ENCODE peak calls at places on chromosomes 4 and X, in eight cellular contexts. One of them, this sample, is unnamed. For H3K27me3, the result is how much of the 10 kb centered on the place peaks cover.

GRCh38 chr4:171880136-171880535 is 66.9 kb downstream of the GALNTL6 start:
- DNase-seq in H9: no peak
- DNase-seq in body of pancreas: no peak
- DNase-seq in SJSA1: peak
- DNase-seq in Karpas-422: no peak
- DNase-seq in cardiac muscle cell: no peak
- DNase-seq in adrenal gland: no peak
- DNase-seq in ascending aorta: no peak
- DNase-seq in this sample: no peak

GRCh38 chr4:152968806-152969394 is 32.8 kb downstream of the FHDC1 start:
- DNase-seq in H9: no peak
- DNase-seq in body of pancreas: no peak
- DNase-seq in SJSA1: no peak
- DNase-seq in Karpas-422: no peak
- DNase-seq in cardiac muscle cell: no peak
- DNase-seq in adrenal gland: no peak
- DNase-seq in ascending aorta: no peak
- DNase-seq in this sample: no peak

GRCh38 chr4:169662226-169662625 is 41.8 kb downstream of the CLCN3 start:
- DNase-seq in H9: no peak
- DNase-seq in body of pancreas: no peak
- DNase-seq in SJSA1: no peak
- DNase-seq in Karpas-422: no peak
- DNase-seq in cardiac muscle cell: no peak
- DNase-seq in adrenal gland: no peak
- DNase-seq in ascending aorta: no peak
- DNase-seq in this sample: no peak

GRCh38 chr4:138576684-138577083 is 334.5 kb upstream of the SLC7A11 start:
- DNase-seq in H9: no peak
- DNase-seq in body of pancreas: no peak
- DNase-seq in SJSA1: no peak
- DNase-seq in Karpas-422: peak
- DNase-seq in cardiac muscle cell: peak
- DNase-seq in adrenal gland: no peak
- DNase-seq in ascending aorta: no peak
- DNase-seq in this sample: peak

GRCh38 chr4:19329077-19329476 is 922.6 kb upstream of the SLIT2 start:
- DNase-seq in H9: no peak
- DNase-seq in body of pancreas: no peak
- DNase-seq in SJSA1: no peak
- DNase-seq in Karpas-422: no peak
- DNase-seq in cardiac muscle cell: no peak
- DNase-seq in adrenal gland: no peak
- DNase-seq in ascending aorta: no peak
- DNase-seq in this sample: no peak

GRCh38 chrX:805988-806387 is 175.4 kb downstream of the SHOX start:
- DNase-seq in H9: no peak
- DNase-seq in body of pancreas: no peak
- DNase-seq in SJSA1: no peak
- DNase-seq in Karpas-422: no peak
- DNase-seq in cardiac muscle cell: no peak
- DNase-seq in adrenal gland: no peak
- DNase-seq in ascending aorta: no peak
- DNase-seq in this sample: no peak

GRCh38 chr4:105551968-105552746 is at the start of gene ARHGEF38:
- DNase-seq in H9: peak
- DNase-seq in body of pancreas: peak
- DNase-seq in SJSA1: no peak
- DNase-seq in Karpas-422: no peak
- DNase-seq in cardiac muscle cell: no peak
- DNase-seq in adrenal gland: no peak
- DNase-seq in ascending aorta: no peak
- DNase-seq in this sample: no peak

GRCh38 chrX:3191186-3191585 is 149.9 kb downstream of the ARSF start:
- DNase-seq in H9: no peak
- DNase-seq in body of pancreas: no peak
- DNase-seq in SJSA1: no peak
- DNase-seq in Karpas-422: no peak
- DNase-seq in cardiac muscle cell: no peak
- DNase-seq in adrenal gland: no peak
- DNase-seq in ascending aorta: no peak
- DNase-seq in this sample: no peak

GRCh38 chrX:121902463-121902862 is 855.1 kb downstream of the GLUD2 start:
- DNase-seq in H9: no peak
- DNase-seq in body of pancreas: no peak
- DNase-seq in SJSA1: no peak
- DNase-seq in Karpas-422: no peak
- DNase-seq in cardiac muscle cell: no peak
- DNase-seq in adrenal gland: no peak
- DNase-seq in ascending aorta: no peak
- DNase-seq in this sample: no peak

DNA sequence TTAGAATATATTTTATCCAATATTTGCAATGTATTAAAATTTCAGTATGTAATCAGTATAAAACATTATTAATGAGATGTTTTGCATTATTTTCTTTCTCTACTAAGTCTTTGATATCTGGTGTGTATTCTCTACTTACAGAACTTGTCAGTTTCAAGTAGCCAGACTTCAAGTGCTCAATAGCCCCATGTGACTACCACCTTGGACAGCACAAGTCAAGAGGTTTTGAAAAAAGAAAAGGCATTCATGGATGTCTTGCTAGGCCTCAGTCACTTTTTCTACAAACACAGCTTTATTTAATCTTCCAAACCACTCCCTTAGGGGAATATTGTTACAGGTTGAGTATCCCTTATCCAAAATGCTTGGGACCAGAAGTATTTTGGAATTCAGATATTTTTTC is 189.4 kb downstream of the QDPR start:
- DNase-seq in H9: no peak
- DNase-seq in body of pancreas: no peak
- DNase-seq in SJSA1: no peak
- DNase-seq in Karpas-422: no peak
- DNase-seq in cardiac muscle cell: peak
- DNase-seq in adrenal gland: no peak
- DNase-seq in ascending aorta: no peak
- DNase-seq in this sample: no peak
- H3K27me3 ChIP-seq in H9: under half
- H3K27me3 ChIP-seq in body of pancreas: under half
- H3K27me3 ChIP-seq in SJSA1: under half
- H3K27me3 ChIP-seq in Karpas-422: under half
- H3K27me3 ChIP-seq in cardiac muscle cell: under half
- H3K27me3 ChIP-seq in adrenal gland: under half
- H3K27me3 ChIP-seq in ascending aorta: under half
- H3K27me3 ChIP-seq in this sample: under half

DNA sequence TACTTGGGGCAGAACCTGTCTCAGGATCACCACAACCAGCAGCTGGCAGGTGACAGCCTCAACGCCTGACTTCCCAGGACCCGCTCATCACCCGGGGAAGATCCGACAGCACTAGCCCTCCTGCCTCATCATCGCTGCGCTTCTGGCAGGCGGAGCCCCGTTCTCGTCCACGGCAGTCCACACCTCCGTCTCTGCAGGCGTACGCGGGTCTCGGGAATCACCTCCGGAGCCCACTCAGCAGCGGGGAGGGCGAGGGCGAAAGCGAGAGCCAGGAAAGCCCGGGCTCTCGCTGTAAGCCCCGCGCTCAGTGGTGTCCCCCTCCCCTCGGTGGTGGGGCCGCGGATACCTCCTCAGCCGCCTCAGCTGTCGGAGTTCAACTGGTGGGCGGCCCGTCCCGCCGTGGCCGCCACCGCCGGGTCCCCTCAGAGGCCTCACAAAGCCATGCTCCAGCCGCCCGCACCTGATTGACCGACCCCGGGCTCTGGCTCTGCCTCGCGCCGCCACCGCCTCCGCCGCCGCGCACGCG is 518 bp upstream of the CNKSR2 start:
- DNase-seq in H9: peak
- DNase-seq in body of pancreas: peak
- DNase-seq in SJSA1: no peak
- DNase-seq in Karpas-422: no peak
- DNase-seq in cardiac muscle cell: no peak
- DNase-seq in adrenal gland: no peak
- DNase-seq in ascending aorta: no peak
- DNase-seq in this sample: no peak
- H3K27me3 ChIP-seq in H9: under half
- H3K27me3 ChIP-seq in body of pancreas: under half
- H3K27me3 ChIP-seq in SJSA1: under half
- H3K27me3 ChIP-seq in Karpas-422: under half
- H3K27me3 ChIP-seq in cardiac muscle cell: under half
- H3K27me3 ChIP-seq in adrenal gland: under half
- H3K27me3 ChIP-seq in ascending aorta: under half
- H3K27me3 ChIP-seq in this sample: under half

DNA sequence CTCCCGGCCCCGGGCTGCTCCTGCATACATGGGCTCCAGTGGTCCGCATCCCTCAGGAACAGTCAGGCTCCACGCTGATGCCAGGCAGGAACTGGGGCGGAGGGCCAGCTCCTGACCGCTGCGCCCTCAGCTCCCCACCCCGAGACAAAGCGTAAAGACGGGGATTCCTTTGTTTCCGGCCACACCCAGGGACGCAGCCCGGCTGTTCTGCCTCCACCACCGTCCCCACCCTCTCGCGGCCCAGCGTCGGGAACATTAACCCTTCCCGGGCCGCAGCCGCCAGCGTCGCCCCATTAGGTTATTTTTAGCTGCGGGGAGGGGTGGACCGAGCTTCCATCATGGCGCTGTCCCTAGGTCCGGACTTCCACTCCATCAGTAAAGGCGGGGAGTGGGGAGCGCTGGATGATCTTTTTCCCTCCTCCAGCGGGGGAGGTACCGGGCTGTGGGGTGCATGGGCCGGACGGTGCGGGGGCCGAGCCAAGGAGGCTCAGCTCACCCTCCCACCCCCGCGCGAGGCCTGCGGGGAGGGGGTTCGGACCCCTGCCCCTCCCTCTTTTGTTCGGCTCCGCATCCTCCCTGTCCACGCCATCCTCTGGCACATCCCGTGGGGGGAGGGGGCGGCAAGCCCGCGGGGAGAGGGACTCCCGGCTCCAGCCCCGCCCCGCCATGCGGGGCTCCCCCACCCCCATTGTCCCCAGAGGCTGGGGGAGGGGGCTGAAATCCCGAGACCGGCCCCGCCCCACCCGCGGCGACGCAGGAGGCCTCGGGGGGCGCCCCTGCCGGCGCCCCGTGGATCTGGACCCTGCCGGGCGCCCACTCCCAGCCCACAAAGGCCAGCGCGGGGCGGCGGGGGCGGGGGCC is 5.3 kb downstream of the CRMP1 start:
- DNase-seq in H9: peak
- DNase-seq in body of pancreas: no peak
- DNase-seq in SJSA1: no peak
- DNase-seq in Karpas-422: peak
- DNase-seq in cardiac muscle cell: no peak
- DNase-seq in adrenal gland: no peak
- DNase-seq in ascending aorta: no peak
- DNase-seq in this sample: no peak
- H3K27me3 ChIP-seq in H9: under half
- H3K27me3 ChIP-seq in body of pancreas: under half
- H3K27me3 ChIP-seq in SJSA1: under half
- H3K27me3 ChIP-seq in Karpas-422: under half
- H3K27me3 ChIP-seq in cardiac muscle cell: half or more
- H3K27me3 ChIP-seq in adrenal gland: half or more
- H3K27me3 ChIP-seq in ascending aorta: under half
- H3K27me3 ChIP-seq in this sample: half or more

GRCh38 chr4:190020790-190021717 is 6.0 kb downstream of the FRG2 start:
- DNase-seq in H9: peak
- DNase-seq in body of pancreas: peak
- DNase-seq in SJSA1: no peak
- DNase-seq in Karpas-422: no peak
- DNase-seq in cardiac muscle cell: peak
- DNase-seq in adrenal gland: peak
- DNase-seq in ascending aorta: no peak
- DNase-seq in this sample: no peak
- H3K27me3 ChIP-seq in H9: under half
- H3K27me3 ChIP-seq in body of pancreas: under half
- H3K27me3 ChIP-seq in SJSA1: under half
- H3K27me3 ChIP-seq in Karpas-422: under half
- H3K27me3 ChIP-seq in cardiac muscle cell: half or more
- H3K27me3 ChIP-seq in adrenal gland: under half
- H3K27me3 ChIP-seq in ascending aorta: under half
- H3K27me3 ChIP-seq in this sample: half or more

GRCh38 chr4:3736290-3736689 is 29.9 kb upstream of the ADRA2C start:
- DNase-seq in H9: no peak
- DNase-seq in body of pancreas: no peak
- DNase-seq in SJSA1: no peak
- DNase-seq in Karpas-422: no peak
- DNase-seq in cardiac muscle cell: no peak
- DNase-seq in adrenal gland: no peak
- DNase-seq in ascending aorta: no peak
- DNase-seq in this sample: no peak
- H3K27me3 ChIP-seq in H9: under half
- H3K27me3 ChIP-seq in body of pancreas: under half
- H3K27me3 ChIP-seq in SJSA1: under half
- H3K27me3 ChIP-seq in Karpas-422: under half
- H3K27me3 ChIP-seq in cardiac muscle cell: under half
- H3K27me3 ChIP-seq in adrenal gland: under half
- H3K27me3 ChIP-seq in ascending aorta: under half
- H3K27me3 ChIP-seq in this sample: under half

This sample was measured in keratinocyte.